ENCODE peak calls at places on chromosomes 6 and 20, in nine cellular contexts. M is PC-3, A is endothelial cell, R is tibial artery, G is IMR-90, J is astrocyte of the spinal cord, H is body of pancreas, E is fibroblast of villous mesenchyme, C is breast epithelium. U is an unnamed sample.

GRCh38 chr6:166050559-166050958 is 117.1 kb downstream of the TBXT start:
- DNase-seq in H (no peak), E (no peak), C (no peak), J (no peak), A (no peak), R (no peak), G (no peak), M (no peak), U (no peak)

GRCh38 chr6:43171284-43172126 is 436 bp downstream of the SRF start:
- DNase-seq in G (no peak), C (no peak), J (no peak), E (no peak), A (peak), H (no peak), M (no peak), R (no peak), U (no peak)

GRCh38 chr20:63639093-63639860 is 12.4 kb upstream of the GMEB2 start:
- DNase-seq in A (no peak), J (no peak), M (no peak), G (no peak), C (no peak), R (no peak), E (no peak), H (no peak), U (no peak)

GRCh38 chr6:129708496-129709216 is 1.3 kb downstream of the ARHGAP18 start:
- DNase-seq in R (no peak), J (no peak), A (no peak), M (no peak), G (no peak), C (no peak), H (no peak), E (no peak), U (no peak)

GRCh38 chr6:67854098-67854497 is 781.0 kb upstream of the ADGRB3 start:
- DNase-seq in C (no peak), J (no peak), R (no peak), A (no peak), M (peak), H (no peak), G (no peak), E (no peak), U (no peak)

GRCh38 chr6:44216677-44217331 is at the start of gene MYMX:
- DNase-seq in E (no peak), M (no peak), G (no peak), R (peak), J (no peak), C (no peak), H (peak), A (no peak), U (no peak)

GRCh38 chr6:97423190-97423589 is 140.2 kb upstream of the MMS22L start:
- DNase-seq in E (no peak), J (no peak), G (no peak), A (no peak), H (no peak), C (no peak), M (no peak), R (no peak), U (no peak)

GRCh38 chr6:3281669-3282460 is 23.1 kb downstream of the PSMG4 start:
- DNase-seq in J (peak), C (no peak), H (peak), A (no peak), M (peak), E (peak), R (peak), G (peak), U (no peak)

GRCh38 chr6:157068691-157069228 is 254.6 kb downstream of the TMEM242 start:
- DNase-seq in E (peak), R (no peak), H (no peak), M (peak), C (no peak), G (peak), J (peak), A (no peak), U (no peak)

GRCh38 chr6:89028774-89029173 is 51.8 kb upstream of the PNRC1 start:
- DNase-seq in G (no peak), R (no peak), E (no peak), A (no peak), H (no peak), C (no peak), J (no peak), M (no peak), U (no peak)

GRCh38 chr6:89024456-89024855 is 56.1 kb upstream of the PNRC1 start:
- DNase-seq in C (no peak), H (no peak), E (no peak), J (no peak), R (no peak), A (no peak), G (no peak), M (no peak), U (no peak)

GRCh38 chr6:89025633-89026032 is 54.9 kb upstream of the PNRC1 start:
- DNase-seq in J (no peak), R (no peak), E (no peak), A (no peak), H (no peak), M (no peak), C (no peak), G (no peak), U (no peak)

GRCh38 chr6:89023591-89024441 is 56.7 kb upstream of the PNRC1 start:
- DNase-seq in E (peak), H (peak), C (no peak), A (no peak), G (no peak), J (peak), M (no peak), R (no peak), U (peak)

DNA sequence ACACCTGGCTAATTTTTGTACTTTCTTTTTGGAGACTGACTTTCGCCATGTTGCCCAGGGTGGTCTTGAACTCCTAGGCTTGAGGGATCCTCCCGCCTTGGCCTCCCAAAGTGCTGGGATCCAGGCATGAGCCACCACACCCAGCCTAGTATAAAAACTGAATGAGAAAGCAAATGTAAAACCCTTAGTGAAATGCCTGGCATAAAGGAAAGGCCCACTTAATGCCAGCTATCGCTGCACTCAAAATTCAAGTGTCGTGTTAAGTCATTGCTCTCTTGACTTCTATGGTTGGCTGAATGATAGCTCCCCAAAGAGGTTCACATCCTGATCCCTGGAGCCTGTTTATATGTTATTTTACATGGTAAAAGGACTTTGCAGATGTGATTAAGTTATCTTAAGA is 54.4 kb upstream of the PNRC1 start:
- DNase-seq in J (no peak), H (no peak), E (no peak), C (no peak), R (no peak), M (no peak), G (no peak), A (no peak), U (no peak)
- TF ChIP-seq CTCF in J (no peak), H (no peak), E (no peak), C (no peak), R (no peak), M (no peak), G (no peak), A (no peak), U (no peak)

DNA sequence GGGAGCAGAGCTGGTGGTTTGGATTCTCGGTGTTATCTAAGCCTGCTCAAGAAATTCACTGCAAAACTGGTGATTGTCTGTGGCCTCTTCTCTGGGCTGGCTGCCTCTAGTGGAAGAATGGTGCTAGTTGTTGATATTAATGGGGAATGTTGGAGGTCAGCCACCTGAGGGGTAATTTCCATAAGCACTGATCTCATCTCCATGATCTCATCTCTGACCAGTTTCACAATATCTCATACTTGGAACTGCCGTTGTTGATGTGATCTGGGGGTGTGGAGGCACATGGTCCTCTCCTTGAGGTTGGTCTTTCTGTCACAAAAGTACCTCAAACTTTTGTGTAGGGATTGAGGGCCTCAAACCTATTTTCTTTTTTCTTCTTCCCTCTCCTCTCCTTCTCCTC is 102.6 kb downstream of the CD109 start:
- DNase-seq in J (peak), H (no peak), G (peak), C (peak), R (peak), E (peak), M (peak), A (no peak), U (no peak)
- TF ChIP-seq CTCF in J (peak), H (no peak), G (peak), C (no peak), R (no peak), E (peak), M (peak), A (no peak), U (no peak)

DNA sequence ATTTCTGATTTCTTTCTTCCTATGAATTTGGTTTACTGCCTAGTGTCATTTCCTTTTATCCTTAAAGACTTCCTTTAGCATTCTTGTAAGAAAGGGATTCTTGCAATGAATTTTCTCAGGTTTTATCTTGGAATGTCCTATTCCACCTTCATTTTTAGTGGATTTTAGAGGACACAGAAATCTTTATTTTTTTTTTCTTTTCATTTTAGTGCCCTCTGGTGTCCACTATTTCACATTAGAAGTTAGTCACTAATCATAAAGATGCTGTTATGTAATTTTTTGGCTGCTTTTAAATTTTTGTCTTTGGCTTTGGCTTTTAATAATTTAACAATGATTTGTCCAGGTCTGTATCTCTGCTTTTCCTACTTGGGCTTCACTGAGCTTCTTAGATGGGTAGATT is 28.1 kb downstream of the LMBRD1 start:
- DNase-seq in H (no peak), R (no peak), E (no peak), J (no peak), A (no peak), C (no peak), G (no peak), M (peak), U (no peak)
- TF ChIP-seq CTCF in H (no peak), R (no peak), E (no peak), J (peak), A (peak), C (no peak), G (peak), M (peak), U (no peak)

GRCh38 chr6:33407132-33407718 is 3.6 kb upstream of the PHF1 start:
- DNase-seq in R (no peak), C (no peak), M (peak), H (no peak), J (peak), A (no peak), E (peak), G (peak), U (no peak)
- TF ChIP-seq CTCF in R (no peak), C (peak), M (peak), H (no peak), J (no peak), A (no peak), E (peak), G (peak), U (peak)

GRCh38 chr6:64113703-64114102 is 478.1 kb downstream of the PHF3 start:
- DNase-seq in E (no peak), M (no peak), R (no peak), H (no peak), J (no peak), C (no peak), A (no peak), G (no peak), U (no peak)
- TF ChIP-seq CTCF in E (no peak), M (no peak), R (no peak), H (no peak), J (no peak), C (no peak), A (no peak), G (no peak), U (no peak)

DNA sequence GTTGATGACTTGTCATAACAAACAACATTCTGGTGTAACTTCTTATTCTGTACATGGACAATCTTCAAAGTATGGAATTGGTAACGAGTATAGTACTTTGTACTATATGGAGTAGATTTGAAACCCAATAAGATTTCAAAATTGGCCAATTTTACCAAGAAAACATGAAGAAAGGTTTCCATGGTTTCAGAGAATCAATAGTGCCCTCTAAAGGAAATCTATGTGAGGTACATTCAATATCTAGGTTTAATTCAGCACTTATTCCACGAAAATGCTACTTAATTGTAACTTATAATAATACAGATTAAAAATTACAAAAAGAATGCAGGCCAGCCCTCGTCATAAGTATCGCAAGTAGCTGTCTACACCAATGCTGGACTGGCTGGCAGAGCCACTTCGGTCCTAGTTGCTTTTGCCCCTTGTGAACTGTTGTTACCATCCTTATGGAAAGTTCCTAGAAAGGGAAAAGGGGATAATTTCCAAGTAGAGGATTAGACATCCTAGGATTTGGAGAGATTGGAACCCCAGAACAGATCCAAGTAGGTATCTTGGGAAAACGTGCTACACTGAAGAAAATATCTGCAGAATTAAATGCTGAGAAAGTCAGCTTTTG is 70.9 kb downstream of the LCA5 start:
- DNase-seq in G (peak), R (no peak), J (peak), E (peak), C (no peak), A (no peak), M (peak), H (no peak), U (no peak)
- TF ChIP-seq CTCF in G (peak), R (peak), J (peak), E (peak), C (peak), A (peak), M (peak), H (peak), U (peak)